ENCODE peak calls at places on chromosomes 6 and 20, in four cellular contexts. One of them, this sample, is unnamed.

GRCh38 chr6:148720897-148721296 is 25.9 kb upstream of the UST start:
- DNase-seq in right atrium auricular region: no peak
- DNase-seq in fibroblast of lung: no peak
- DNase-seq in heart left ventricle: no peak
- DNase-seq in this sample: no peak

GRCh38 chr20:16922834-16923233 is 174.7 kb downstream of the OTOR start:
- DNase-seq in right atrium auricular region: no peak
- DNase-seq in fibroblast of lung: peak; percentile 88
- DNase-seq in heart left ventricle: no peak
- DNase-seq in this sample: no peak

GRCh38 chr6:136582702-136583471 is 32.7 kb upstream of the MAP7 start:
- DNase-seq in right atrium auricular region: no peak
- DNase-seq in fibroblast of lung: peak; percentile 96
- DNase-seq in heart left ventricle: no peak
- DNase-seq in this sample: no peak

GRCh38 chr6:4155848-4156466 is 20.6 kb upstream of the ECI2 start:
- DNase-seq in right atrium auricular region: peak; percentile 84
- DNase-seq in fibroblast of lung: peak; percentile 86
- DNase-seq in heart left ventricle: no peak
- DNase-seq in this sample: peak; percentile 84

GRCh38 chr6:38846844-38847243 is 131.7 kb downstream of the DNAH8 start:
- DNase-seq in right atrium auricular region: no peak
- DNase-seq in fibroblast of lung: no peak
- DNase-seq in heart left ventricle: no peak
- DNase-seq in this sample: no peak

GRCh38 chr6:51531623-51532022 is 555.8 kb downstream of the PKHD1 start:
- DNase-seq in right atrium auricular region: no peak
- DNase-seq in fibroblast of lung: no peak
- DNase-seq in heart left ventricle: no peak
- DNase-seq in this sample: no peak

GRCh38 chr6:37731888-37732287 is 34.2 kb upstream of the MDGA1 start:
- DNase-seq in right atrium auricular region: no peak
- DNase-seq in fibroblast of lung: no peak
- DNase-seq in heart left ventricle: no peak
- DNase-seq in this sample: no peak

GRCh38 chr6:28980797-28981390 is 24.2 kb downstream of the ZNF311 start:
- DNase-seq in right atrium auricular region: peak; percentile 69
- DNase-seq in fibroblast of lung: peak; percentile 78
- DNase-seq in heart left ventricle: no peak
- DNase-seq in this sample: no peak

GRCh38 chr20:31566658-31567379 is 38.3 kb upstream of the ID1 start:
- DNase-seq in right atrium auricular region: no peak
- DNase-seq in fibroblast of lung: no peak
- DNase-seq in heart left ventricle: no peak
- DNase-seq in this sample: no peak

GRCh38 chr6:98945311-98946005 is 2.3 kb downstream of the FBXL4 start:
- DNase-seq in right atrium auricular region: no peak
- DNase-seq in fibroblast of lung: no peak
- DNase-seq in heart left ventricle: no peak
- DNase-seq in this sample: no peak

GRCh38 chr6:36636687-36637418 is 41.7 kb upstream of the CDKN1A start:
- DNase-seq in right atrium auricular region: no peak
- DNase-seq in fibroblast of lung: no peak
- DNase-seq in heart left ventricle: no peak
- DNase-seq in this sample: no peak

GRCh38 chr20:53621482-53622246 is 28.0 kb upstream of the ZNF217 start:
- DNase-seq in right atrium auricular region: peak; percentile 77
- DNase-seq in fibroblast of lung: peak; percentile 91
- DNase-seq in heart left ventricle: no peak
- DNase-seq in this sample: no peak

GRCh38 chr20:17617868-17618672 is 48.2 kb downstream of the DSTN start:
- DNase-seq in right atrium auricular region: peak; percentile 58
- DNase-seq in fibroblast of lung: no peak
- DNase-seq in heart left ventricle: peak; percentile 61
- DNase-seq in this sample: no peak

GRCh38 chr6:2633763-2634150 is 117.0 kb downstream of the MYLK4 start:
- DNase-seq in right atrium auricular region: no peak
- DNase-seq in fibroblast of lung: no peak
- DNase-seq in heart left ventricle: no peak
- DNase-seq in this sample: no peak

GRCh38 chr20:49172413-49172812 is 15.7 kb downstream of the STAU1 start:
- DNase-seq in right atrium auricular region: no peak
- DNase-seq in fibroblast of lung: no peak
- DNase-seq in heart left ventricle: no peak
- DNase-seq in this sample: no peak

GRCh38 chr6:14228571-14228970 is 111.0 kb downstream of the CD83 start:
- DNase-seq in right atrium auricular region: no peak
- DNase-seq in fibroblast of lung: no peak
- DNase-seq in heart left ventricle: no peak
- DNase-seq in this sample: no peak

GRCh38 chr6:155181498-155181897 is 82.3 kb upstream of the CLDN20 start:
- DNase-seq in right atrium auricular region: no peak
- DNase-seq in fibroblast of lung: no peak
- DNase-seq in heart left ventricle: no peak
- DNase-seq in this sample: no peak

GRCh38 chr6:81171991-81172740 is 580.3 kb downstream of the TENT5A start:
- DNase-seq in right atrium auricular region: peak; percentile 68
- DNase-seq in fibroblast of lung: peak; percentile 53
- DNase-seq in heart left ventricle: no peak
- DNase-seq in this sample: no peak

GRCh38 chr6:30002871-30003270 is 58.2 kb upstream of the POLR1H start:
- DNase-seq in right atrium auricular region: no peak
- DNase-seq in fibroblast of lung: peak; percentile 17
- DNase-seq in heart left ventricle: no peak
- DNase-seq in this sample: no peak

GRCh38 chr6:43733471-43734293 is 36.3 kb upstream of the VEGFA start:
- DNase-seq in right atrium auricular region: no peak
- DNase-seq in fibroblast of lung: no peak
- DNase-seq in heart left ventricle: no peak
- DNase-seq in this sample: no peak

GRCh38 chr6:13453172-13453552 is 34.2 kb downstream of the GFOD1 start:
- DNase-seq in right atrium auricular region: no peak
- DNase-seq in fibroblast of lung: no peak
- DNase-seq in heart left ventricle: no peak
- DNase-seq in this sample: no peak

GRCh38 chr6:14144678-14145113 is 27.1 kb downstream of the CD83 start:
- DNase-seq in right atrium auricular region: peak; percentile 67
- DNase-seq in fibroblast of lung: peak; percentile 65
- DNase-seq in heart left ventricle: peak; percentile 78
- DNase-seq in this sample: peak; percentile 14

GRCh38 chr6:20341564-20341963 is 60.1 kb upstream of the E2F3 start:
- DNase-seq in right atrium auricular region: no peak
- DNase-seq in fibroblast of lung: no peak
- DNase-seq in heart left ventricle: no peak
- DNase-seq in this sample: no peak

GRCh38 chr6:1136415-1136774 is 175.5 kb upstream of the FOXQ1 start:
- DNase-seq in right atrium auricular region: no peak
- DNase-seq in fibroblast of lung: peak; percentile 88
- DNase-seq in heart left ventricle: no peak
- DNase-seq in this sample: peak; percentile 6

GRCh38 chr6:51618563-51618962 is 468.9 kb downstream of the PKHD1 start:
- DNase-seq in right atrium auricular region: no peak
- DNase-seq in fibroblast of lung: no peak
- DNase-seq in heart left ventricle: no peak
- DNase-seq in this sample: no peak

GRCh38 chr6:125794342-125795137 is 3.8 kb downstream of the NCOA7 start:
- DNase-seq in right atrium auricular region: no peak
- DNase-seq in fibroblast of lung: peak; percentile 67
- DNase-seq in heart left ventricle: no peak
- DNase-seq in this sample: no peak

GRCh38 chr6:142569676-142570075 is 267.9 kb downstream of the ADGRG6 start:
- DNase-seq in right atrium auricular region: no peak
- DNase-seq in fibroblast of lung: no peak
- DNase-seq in heart left ventricle: no peak
- DNase-seq in this sample: no peak

GRCh38 chr20:3863317-3863716 is 16.7 kb downstream of the MAVS start:
- DNase-seq in right atrium auricular region: no peak
- DNase-seq in fibroblast of lung: no peak
- DNase-seq in heart left ventricle: no peak
- DNase-seq in this sample: no peak

GRCh38 chr20:56978475-56978874 is 288.0 kb downstream of the BMP7 start:
- DNase-seq in right atrium auricular region: no peak
- DNase-seq in fibroblast of lung: no peak
- DNase-seq in heart left ventricle: no peak
- DNase-seq in this sample: no peak

DNA sequence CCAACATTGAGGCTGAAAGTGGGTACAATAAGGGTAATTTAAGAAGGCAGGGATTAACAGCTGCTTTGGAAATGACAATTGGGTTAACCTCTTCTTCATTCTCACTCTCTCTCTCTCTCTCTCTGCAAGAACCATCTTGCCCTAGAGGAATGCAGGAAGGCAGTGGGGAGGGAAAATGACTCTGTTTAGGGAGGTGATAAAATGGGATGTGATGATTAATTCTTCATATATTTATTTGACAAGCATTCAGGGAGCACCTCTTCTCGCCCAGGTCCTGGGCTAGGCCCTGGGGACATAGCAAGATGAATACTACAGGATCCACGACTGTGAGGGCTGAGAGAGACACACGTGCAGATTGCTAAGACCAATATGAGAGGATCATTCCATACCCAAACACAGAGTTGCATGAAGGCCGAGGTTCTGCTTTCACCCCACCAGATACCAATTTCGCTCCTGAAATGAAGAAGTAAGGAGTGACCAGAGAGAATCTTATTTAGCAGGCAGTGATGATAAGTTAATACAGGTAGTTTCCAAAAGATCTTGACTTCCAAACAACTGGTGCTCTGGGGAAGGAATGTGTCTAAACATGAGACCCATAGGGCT is 13.3 kb upstream of the PTPN1 start:
- DNase-seq in right atrium auricular region: no peak
- DNase-seq in fibroblast of lung: no peak
- DNase-seq in heart left ventricle: no peak
- DNase-seq in this sample: no peak
- H3K27ac ChIP-seq in right atrium auricular region: no peak overlapping the region
- H3K27ac ChIP-seq in fibroblast of lung: no peak overlapping the region
- H3K27ac ChIP-seq in heart left ventricle: no peak overlapping the region
- H3K27ac ChIP-seq in this sample: no peak overlapping the region

GRCh38 chr20:10843161-10843711 is 169.4 kb upstream of the JAG1 start:
- DNase-seq in right atrium auricular region: no peak
- DNase-seq in fibroblast of lung: peak; percentile 62
- DNase-seq in heart left ventricle: no peak
- DNase-seq in this sample: no peak

GRCh38 chr20:10846831-10847230 is 173.0 kb upstream of the JAG1 start:
- DNase-seq in right atrium auricular region: no peak
- DNase-seq in fibroblast of lung: peak; percentile 17
- DNase-seq in heart left ventricle: no peak
- DNase-seq in this sample: no peak

GRCh38 chr20:10853176-10853575 is 179.4 kb upstream of the JAG1 start:
- DNase-seq in right atrium auricular region: no peak
- DNase-seq in fibroblast of lung: no peak
- DNase-seq in heart left ventricle: no peak
- DNase-seq in this sample: no peak

GRCh38 chr20:10848810-10849370 is 175.1 kb upstream of the JAG1 start:
- DNase-seq in right atrium auricular region: peak; percentile 61
- DNase-seq in fibroblast of lung: peak; percentile 92
- DNase-seq in heart left ventricle: no peak
- DNase-seq in this sample: no peak
- H3K27ac ChIP-seq in right atrium auricular region: peak overlapping the region; percentile 52
- H3K27ac ChIP-seq in fibroblast of lung: peak overlapping the region; percentile 26
- H3K27ac ChIP-seq in heart left ventricle: no peak overlapping the region
- H3K27ac ChIP-seq in this sample: no peak overlapping the region

GRCh38 chr6:128601060-128601459 is 80.7 kb upstream of the PTPRK start:
- DNase-seq in right atrium auricular region: no peak
- DNase-seq in fibroblast of lung: peak; percentile 50
- DNase-seq in heart left ventricle: no peak
- DNase-seq in this sample: no peak
- H3K27ac ChIP-seq in right atrium auricular region: no peak overlapping the region
- H3K27ac ChIP-seq in fibroblast of lung: peak overlapping the region; percentile 80
- H3K27ac ChIP-seq in heart left ventricle: no peak overlapping the region
- H3K27ac ChIP-seq in this sample: no peak overlapping the region

DNA sequence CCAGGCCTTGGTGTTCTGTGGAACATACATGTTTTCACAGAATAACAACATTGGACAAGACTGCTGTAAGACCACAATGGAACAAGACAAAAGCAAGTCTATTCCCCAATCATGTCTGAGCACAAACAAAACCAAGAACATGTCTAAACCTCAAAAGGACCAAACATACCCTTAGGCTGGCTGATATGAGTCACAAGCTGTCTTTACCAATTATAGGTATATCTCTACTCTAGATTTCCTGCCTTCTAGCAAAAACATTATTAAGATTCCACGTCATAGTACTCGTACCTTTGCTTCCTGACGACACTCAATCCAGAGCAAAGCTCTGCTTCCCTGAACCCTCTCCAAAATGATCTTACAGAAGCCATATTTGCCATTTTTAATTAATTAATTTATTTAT is 15.4 kb upstream of the L3MBTL1 start:
- DNase-seq in right atrium auricular region: no peak
- DNase-seq in fibroblast of lung: no peak
- DNase-seq in heart left ventricle: no peak
- DNase-seq in this sample: no peak
- H3K27ac ChIP-seq in right atrium auricular region: no peak overlapping the region
- H3K27ac ChIP-seq in fibroblast of lung: no peak overlapping the region
- H3K27ac ChIP-seq in heart left ventricle: no peak overlapping the region
- H3K27ac ChIP-seq in this sample: no peak overlapping the region

DNA sequence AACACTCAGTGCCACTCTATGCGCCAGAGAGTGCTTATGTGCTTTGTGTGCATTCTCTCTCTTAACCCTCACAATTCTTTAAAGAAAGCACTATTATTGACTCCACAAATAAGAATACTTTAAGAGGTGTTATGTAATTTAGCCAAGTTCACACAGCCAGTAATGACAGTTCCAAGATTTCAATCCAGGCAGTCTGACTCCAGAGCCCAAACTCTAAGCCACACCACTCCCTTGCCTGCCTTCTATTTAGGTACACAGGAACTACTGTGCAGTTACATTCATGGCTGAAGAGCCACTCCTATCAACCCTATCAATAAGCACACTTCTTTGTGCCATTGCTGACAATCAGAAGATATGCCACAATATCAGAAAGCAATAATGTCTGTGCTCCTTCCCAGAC is 93.3 kb downstream of the PTPRK start:
- DNase-seq in right atrium auricular region: no peak
- DNase-seq in fibroblast of lung: no peak
- DNase-seq in heart left ventricle: no peak
- DNase-seq in this sample: no peak
- H3K27ac ChIP-seq in right atrium auricular region: no peak overlapping the region
- H3K27ac ChIP-seq in fibroblast of lung: no peak overlapping the region
- H3K27ac ChIP-seq in heart left ventricle: no peak overlapping the region
- H3K27ac ChIP-seq in this sample: no peak overlapping the region

GRCh38 chr6:35583893-35584688 is 71.4 kb upstream of the TULP1 start:
- DNase-seq in right atrium auricular region: no peak
- DNase-seq in fibroblast of lung: peak; percentile 84
- DNase-seq in heart left ventricle: no peak
- DNase-seq in this sample: peak; percentile 12

GRCh38 chr6:35589201-35589739 is 76.6 kb upstream of the TULP1 start:
- DNase-seq in right atrium auricular region: no peak
- DNase-seq in fibroblast of lung: no peak
- DNase-seq in heart left ventricle: no peak
- DNase-seq in this sample: no peak

GRCh38 chr6:35587167-35587566 is 74.5 kb upstream of the TULP1 start:
- DNase-seq in right atrium auricular region: no peak
- DNase-seq in fibroblast of lung: no peak
- DNase-seq in heart left ventricle: no peak
- DNase-seq in this sample: no peak

GRCh38 chr6:35585688-35586087 is 73.0 kb upstream of the TULP1 start:
- DNase-seq in right atrium auricular region: no peak
- DNase-seq in fibroblast of lung: no peak
- DNase-seq in heart left ventricle: no peak
- DNase-seq in this sample: no peak

GRCh38 chr6:35586542-35586941 is 73.8 kb upstream of the TULP1 start:
- DNase-seq in right atrium auricular region: no peak
- DNase-seq in fibroblast of lung: no peak
- DNase-seq in heart left ventricle: no peak
- DNase-seq in this sample: no peak
- H3K27ac ChIP-seq in right atrium auricular region: peak overlapping the region; percentile 87
- H3K27ac ChIP-seq in fibroblast of lung: no peak overlapping the region
- H3K27ac ChIP-seq in heart left ventricle: no peak overlapping the region
- H3K27ac ChIP-seq in this sample: peak overlapping the region; percentile 42